ENCODE peak calls at places on chromosome 5, in nine cellular contexts. R is endothelial cell, F is AG09319, T is fibroblast of lung, C is neural crest cell, P is astrocyte, O is GM20000, S is GM23338, E is GM10248. W is an unnamed sample.

GRCh38 chr5:157306092-157306491 is 40.2 kb downstream of the CYFIP2 start:
- DNase-seq in R (no peak), F (no peak), T (no peak), C (no peak), P (no peak), O (no peak), S (no peak), E (no peak), W (no peak)

GRCh38 chr5:131167615-131168014 is 2.6 kb upstream of the HINT1 start:
- DNase-seq in R (no peak), F (no peak), T (no peak), C (no peak), P (no peak), O (no peak), S (no peak), E (no peak), W (no peak)

GRCh38 chr5:14983666-14984441 is 112.3 kb upstream of the ANKH start:
- DNase-seq in R (no peak), F (no peak), T (no peak), C (no peak), P (no peak), O (peak; percentile 14), S (no peak), E (no peak), W (no peak)

GRCh38 chr5:171840701-171841522 is 55.3 kb downstream of the SMIM23 start:
- DNase-seq in R (no peak), F (no peak), T (no peak), C (no peak), P (no peak), O (no peak), S (no peak), E (no peak), W (no peak)

GRCh38 chr5:111694183-111694582 is 62.8 kb downstream of the NREP start:
- DNase-seq in R (no peak), F (peak; percentile 80), T (peak; percentile 93), C (no peak), P (peak; percentile 30), O (no peak), S (no peak), E (no peak), W (no peak)

GRCh38 chr5:57780306-57780958 is 297.8 kb upstream of the ACTBL2 start:
- DNase-seq in R (peak; percentile 38), F (no peak), T (no peak), C (no peak), P (peak; percentile 27), O (no peak), S (peak; percentile 12), E (no peak), W (no peak)

GRCh38 chr5:14326035-14326909 is 183.1 kb downstream of the TRIO start:
- DNase-seq in R (peak; percentile 10), F (no peak), T (no peak), C (no peak), P (no peak), O (no peak), S (peak; percentile 52), E (no peak), W (no peak)

GRCh38 chr5:96896285-96896711 is 20.0 kb downstream of the ERAP2 start:
- DNase-seq in R (no peak), F (no peak), T (no peak), C (no peak), P (no peak), O (peak; percentile 51), S (no peak), E (peak; percentile 36), W (no peak)

GRCh38 chr5:103264529-103264928 is 6.0 kb downstream of the MACIR start:
- DNase-seq in R (no peak), F (no peak), T (no peak), C (no peak), P (no peak), O (no peak), S (no peak), E (no peak), W (no peak)

GRCh38 chr5:84290161-84290560 is 94.5 kb downstream of the EDIL3 start:
- DNase-seq in R (no peak), F (no peak), T (no peak), C (no peak), P (peak; percentile 79), O (no peak), S (no peak), E (no peak), W (no peak)

GRCh38 chr5:75690669-75691068 is 26.6 kb downstream of the POC5 start:
- DNase-seq in R (no peak), F (no peak), T (no peak), C (no peak), P (no peak), O (no peak), S (no peak), E (no peak), W (no peak)

DNA sequence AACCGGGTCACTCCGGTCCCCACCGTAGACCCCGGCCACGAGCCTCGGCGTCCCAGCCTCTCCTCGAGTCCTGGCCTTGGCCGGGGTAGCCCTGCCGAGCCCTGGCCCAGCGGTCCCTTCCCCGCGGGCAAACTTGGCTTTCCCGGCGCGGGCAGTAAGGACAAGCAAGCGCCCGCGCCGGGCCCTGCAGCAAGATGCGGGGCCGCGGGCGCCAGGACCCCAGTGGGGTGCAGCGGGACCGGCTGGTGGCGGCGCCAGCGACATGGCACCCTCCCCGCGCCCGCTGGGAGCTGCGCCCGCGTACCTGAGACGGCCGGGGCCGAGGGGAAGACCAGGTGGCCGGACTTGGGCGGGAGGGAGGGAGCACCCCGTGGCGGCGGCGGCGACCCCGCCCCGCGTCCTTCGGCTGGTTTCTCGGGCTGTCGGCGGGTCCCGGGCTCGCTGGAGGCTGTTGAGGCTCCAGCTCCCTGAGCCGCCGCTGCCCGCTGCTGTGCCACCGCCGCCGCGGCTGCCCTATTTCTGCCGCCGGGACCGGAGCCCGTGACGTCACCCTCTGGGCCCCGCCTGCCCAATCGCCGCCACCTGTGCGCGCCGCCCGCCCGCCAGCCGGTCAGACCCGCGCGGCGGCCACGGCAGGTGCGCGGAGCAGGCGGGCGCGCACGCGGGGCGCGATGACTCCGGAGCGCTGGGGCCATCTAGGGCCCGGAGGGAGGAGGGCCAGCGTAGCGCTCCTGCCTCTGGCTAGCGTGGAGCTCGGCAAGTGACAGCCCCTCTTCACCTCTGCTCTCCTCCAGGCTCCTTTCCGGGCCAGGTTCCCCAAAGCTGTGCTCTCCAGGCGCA is at the start of gene FSTL4:
- DNase-seq in R (peak; percentile 25), F (no peak), T (no peak), C (peak; percentile 15), P (no peak), O (peak; percentile 48), S (peak; percentile 75), E (peak; percentile 30), W (peak; percentile 69)
- TF ChIP-seq CTCF in R (no peak), F (no peak), T (no peak), C (no peak), P (no peak), O (no peak), S (no peak), E (no peak), W (no peak)

GRCh38 chr5:124906339-124907097 is 160.1 kb upstream of the ZNF608 start:
- DNase-seq in R (peak; percentile 4), F (peak; percentile 44), T (peak; percentile 93), C (peak; percentile 28), P (peak; percentile 74), O (no peak), S (peak; percentile 59), E (no peak), W (peak; percentile 13)
- TF ChIP-seq CTCF in R (no peak), F (peak; percentile 19), T (no peak), C (no peak), P (no peak), O (no peak), S (no peak), E (no peak), W (no peak)

GRCh38 chr5:54959673-54960418 is 25.5 kb downstream of the ESM1 start:
- DNase-seq in R (peak; percentile 35), F (no peak), T (peak; percentile 19), C (no peak), P (no peak), O (peak; percentile 14), S (peak; percentile 82), E (no peak), W (peak; percentile 43)
- TF ChIP-seq CTCF in R (peak; percentile 31), F (peak; percentile 24), T (peak; percentile 14), C (peak; percentile 27), P (peak; percentile 4), O (no peak), S (peak; percentile 76), E (no peak), W (no peak)

DNA sequence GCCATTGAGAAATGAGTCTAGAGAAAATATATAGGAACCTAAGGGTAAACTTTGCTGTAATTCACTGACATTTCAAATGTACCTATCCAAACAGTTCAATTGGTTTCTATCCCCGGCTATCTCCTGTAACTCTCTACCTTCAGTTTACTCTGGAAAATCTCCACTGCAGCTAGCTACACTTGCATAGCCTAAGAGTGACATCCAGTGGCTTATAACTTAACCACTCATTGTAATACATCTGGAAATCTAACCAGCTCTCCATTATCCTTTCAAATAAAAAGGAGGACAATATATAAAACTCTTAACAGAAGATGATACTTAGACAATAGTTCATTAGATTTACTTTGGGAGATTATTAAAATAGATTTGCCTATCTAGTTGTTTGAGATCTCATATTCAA is 35.3 kb upstream of the SPDL1 start:
- DNase-seq in R (no peak), F (peak; percentile 45), T (peak; percentile 62), C (no peak), P (peak; percentile 39), O (no peak), S (peak; percentile 55), E (no peak), W (no peak)
- TF ChIP-seq CTCF in R (peak; percentile 28), F (peak; percentile 58), T (peak; percentile 55), C (peak; percentile 62), P (peak; percentile 39), O (no peak), S (peak; percentile 51), E (no peak), W (no peak)

GRCh38 chr5:23024470-23024869 is 171.3 kb upstream of the CDH12 start:
- DNase-seq in R (no peak), F (no peak), T (no peak), C (no peak), P (no peak), O (no peak), S (peak; percentile 10), E (no peak), W (no peak)
- TF ChIP-seq CTCF in R (no peak), F (no peak), T (no peak), C (no peak), P (no peak), O (no peak), S (peak; percentile 26), E (no peak), W (no peak)

DNA sequence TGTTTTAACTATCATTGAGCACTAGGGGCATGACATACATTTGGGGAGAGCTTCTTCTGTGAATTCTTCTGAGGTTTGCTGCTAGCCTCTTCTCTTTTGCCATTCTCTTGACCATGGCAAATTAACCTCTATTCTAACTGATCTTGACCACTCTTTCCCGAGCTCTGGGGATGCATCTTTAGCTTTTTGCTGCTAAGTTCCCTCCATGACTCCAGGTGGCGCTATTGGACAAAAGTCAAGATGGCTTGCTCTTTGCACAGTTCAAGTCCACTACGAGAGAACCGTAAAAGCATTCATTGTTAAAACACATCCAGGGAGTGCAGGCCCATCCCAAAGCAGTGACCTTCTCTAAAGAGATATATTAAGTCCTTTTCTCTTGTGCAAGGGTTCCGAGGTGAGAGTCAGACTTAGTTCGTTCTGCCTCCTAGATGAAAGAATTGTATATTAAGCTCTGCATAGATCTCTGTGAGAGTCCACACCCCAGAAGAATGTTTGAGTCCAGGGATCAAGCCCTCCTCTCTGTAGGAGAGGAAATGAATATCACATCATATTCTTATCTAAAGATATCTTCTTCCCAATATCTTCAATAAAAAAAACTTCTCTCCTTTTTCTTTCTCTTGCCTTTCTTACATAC is 1152.9 kb upstream of the CDH6 start:
- DNase-seq in R (peak; percentile 68), F (peak; percentile 4), T (peak; percentile 33), C (peak; percentile 79), P (peak; percentile 26), O (peak; percentile 23), S (peak; percentile 87), E (peak; percentile 15), W (peak; percentile 37)
- TF ChIP-seq CTCF in R (peak; percentile 82), F (peak; percentile 63), T (peak; percentile 63), C (peak; percentile 78), P (peak; percentile 82), O (peak; percentile 27), S (peak; percentile 87), E (peak; percentile 64), W (peak; percentile 46)

W was measured in Calu3.